ENCODE peak calls at places on chromosomes 12 and 14, in five cellular contexts. V is stomach, O is uterus, H is upper lobe of right lung, X is spleen. F is an unnamed sample. For H3K4me1, the result is how much of the 10 kb centered on the place peaks cover.

GRCh38 chr14:69376439-69376838 is 21.7 kb downstream of the ERH start:
- DNase-seq in O (no peak), X (no peak), H (no peak), V (no peak), F (no peak)

GRCh38 chr12:46461907-46462605 is 89.5 kb upstream of the SLC38A2 start:
- DNase-seq in V (no peak), H (no peak), X (no peak), O (no peak), F (no peak)

GRCh38 chr14:61330511-61330910 is 9.1 kb downstream of the PRKCH start:
- DNase-seq in H (no peak), O (no peak), X (no peak), V (no peak), F (no peak)

GRCh38 chr12:14567311-14568195 is at the start of gene PLBD1:
- DNase-seq in O (peak), V (peak), H (peak), X (peak), F (peak)

GRCh38 chr12:1844223-1844622 is 23.9 kb downstream of the LRTM2 start:
- DNase-seq in X (no peak), V (no peak), O (no peak), H (peak), F (no peak)

GRCh38 chr12:3335078-3335487 is 155.9 kb upstream of the PRMT8 start:
- DNase-seq in O (no peak), V (no peak), H (peak), X (peak), F (no peak)

GRCh38 chr12:78898416-78898815 is 33.8 kb downstream of the SYT1 start:
- DNase-seq in X (no peak), V (no peak), O (peak), H (no peak), F (no peak)

GRCh38 chr14:75232597-75232996 is 46.0 kb upstream of the FOS start:
- DNase-seq in V (no peak), O (no peak), H (no peak), X (no peak), F (no peak)

GRCh38 chr12:82383930-82384513 is 25.7 kb downstream of the METTL25 start:
- DNase-seq in X (no peak), H (no peak), V (no peak), O (no peak), F (no peak)

GRCh38 chr14:25094171-25094907 is 44.4 kb upstream of the STXBP6 start:
- DNase-seq in O (no peak), V (no peak), H (no peak), X (no peak), F (no peak)

GRCh38 chr12:58584885-58585284 is 335.4 kb downstream of the LRIG3 start:
- DNase-seq in X (no peak), O (no peak), H (no peak), V (no peak), F (no peak)

GRCh38 chr12:124055066-124055465 is 82.1 kb downstream of the ZNF664 start:
- DNase-seq in X (no peak), O (no peak), H (no peak), V (no peak), F (no peak)

GRCh38 chr12:123602651-123603195 is 824 bp downstream of the DDX55 start:
- DNase-seq in X (no peak), V (peak), O (no peak), H (no peak), F (no peak)

GRCh38 chr12:113221997-113222729 is 899 bp downstream of the TPCN1 start:
- DNase-seq in O (no peak), X (peak), V (no peak), H (no peak), F (no peak)

GRCh38 chr12:29743801-29744200 is 39.9 kb downstream of the TMTC1 start:
- DNase-seq in X (no peak), H (no peak), V (no peak), O (no peak), F (no peak)

GRCh38 chr12:66092559-66093269 is 37.8 kb downstream of the LLPH start:
- DNase-seq in H (no peak), O (no peak), X (no peak), V (no peak), F (no peak)

GRCh38 chr14:36947362-36947761 is 225.0 kb downstream of the SLC25A21 start:
- DNase-seq in V (no peak), O (no peak), X (no peak), H (no peak), F (no peak)

GRCh38 chr14:87108726-87109125 is 884.3 kb downstream of the GALC start:
- DNase-seq in X (no peak), H (no peak), O (no peak), V (no peak), F (no peak)

GRCh38 chr14:59075503-59075902 is 113.0 kb upstream of the DAAM1 start:
- DNase-seq in H (no peak), O (no peak), V (no peak), X (no peak), F (no peak)

GRCh38 chr14:69878251-69878650 is 965 bp upstream of the SMOC1 start:
- DNase-seq in X (no peak), V (no peak), O (no peak), H (no peak), F (no peak)

GRCh38 chr12:4164591-4165558 is 108.7 kb upstream of the CCND2 start:
- DNase-seq in H (peak), O (peak), X (peak), V (peak), F (no peak)

GRCh38 chr14:90193925-90194324 is 62.4 kb upstream of the PSMC1 start:
- DNase-seq in V (no peak), O (no peak), H (no peak), X (no peak), F (no peak)

GRCh38 chr14:31727797-31728196 is 166.6 kb downstream of the NUBPL start:
- DNase-seq in V (no peak), O (no peak), X (no peak), H (no peak), F (no peak)

GRCh38 chr14:68214431-68214830 is 394.9 kb downstream of the RAD51B start:
- DNase-seq in X (no peak), O (no peak), H (no peak), V (no peak), F (no peak)

GRCh38 chr12:47870175-47870781 is 34.5 kb downstream of the VDR start:
- DNase-seq in O (no peak), V (peak), H (no peak), X (peak), F (peak)

GRCh38 chr14:72129283-72129682 is 197.1 kb downstream of the RGS6 start:
- DNase-seq in H (no peak), O (no peak), X (no peak), V (peak), F (no peak)

GRCh38 chr12:126248871-126249403 is 1183.7 kb downstream of the AACS start:
- DNase-seq in X (no peak), H (no peak), O (no peak), V (no peak), F (no peak)

GRCh38 chr14:76904740-76905569 is 78.7 kb downstream of the LRRC74A start:
- DNase-seq in O (peak), H (peak), X (peak), V (peak), F (peak)

GRCh38 chr14:55514819-55515470 is 65.1 kb upstream of the KTN1 start:
- DNase-seq in V (no peak), X (no peak), O (no peak), H (no peak), F (no peak)

GRCh38 chr12:39354955-39355354 is 88.0 kb downstream of the KIF21A start:
- DNase-seq in X (no peak), H (no peak), O (no peak), V (no peak), F (no peak)

GRCh38 chr14:68977741-68978549 is 1.2 kb downstream of the ACTN1 start:
- DNase-seq in X (peak), V (peak), O (peak), H (peak), F (peak)

GRCh38 chr12:1890119-1890703 is 28.2 kb downstream of the CACNA2D4 start:
- DNase-seq in H (no peak), O (no peak), X (no peak), V (no peak), F (no peak)

GRCh38 chr14:96706893-96707292 is 90.3 kb upstream of the VRK1 start:
- DNase-seq in X (no peak), O (no peak), V (no peak), H (no peak), F (no peak)

GRCh38 chr14:55884819-55885218 is 233.4 kb upstream of the PELI2 start:
- DNase-seq in V (no peak), H (no peak), O (no peak), X (no peak), F (no peak)

GRCh38 chr14:73149753-73150152 is 13.4 kb downstream of the PSEN1 start:
- DNase-seq in O (no peak), H (no peak), V (no peak), X (no peak), F (no peak)

GRCh38 chr12:42886160-42886559 is 296.6 kb upstream of the PRICKLE1 start:
- DNase-seq in V (no peak), X (no peak), H (no peak), O (no peak), F (no peak)

GRCh38 chr14:99945732-99946651 is 119.2 kb upstream of the EVL start:
- DNase-seq in O (no peak), X (no peak), H (no peak), V (no peak), F (no peak)

GRCh38 chr12:7929069-7929792 is 6.8 kb downstream of the SLC2A3 start:
- DNase-seq in H (no peak), V (no peak), X (no peak), O (no peak), F (no peak)

GRCh38 chr12:7927470-7927869 is 8.5 kb downstream of the SLC2A3 start:
- DNase-seq in X (no peak), V (no peak), O (no peak), H (no peak), F (no peak)

GRCh38 chr12:7917392-7918267 is 18.4 kb downstream of the SLC2A3 start:
- DNase-seq in O (no peak), V (no peak), X (no peak), H (no peak), F (no peak)

GRCh38 chr12:7923241-7924236 is 12.4 kb downstream of the SLC2A3 start:
- DNase-seq in X (no peak), V (no peak), H (no peak), O (no peak), F (no peak)
- H3K4me1 ChIP-seq in X (half or more), V (under half), H (under half), O (under half), F (under half)

GRCh38 chr12:63396135-63396534 is 245.1 kb upstream of the AVPR1A start:
- DNase-seq in V (no peak), X (no peak), H (no peak), O (no peak), F (no peak)
- H3K27ac ChIP-seq in V (no peak), X (no peak), H (no peak), O (no peak), F (no peak)

DNA sequence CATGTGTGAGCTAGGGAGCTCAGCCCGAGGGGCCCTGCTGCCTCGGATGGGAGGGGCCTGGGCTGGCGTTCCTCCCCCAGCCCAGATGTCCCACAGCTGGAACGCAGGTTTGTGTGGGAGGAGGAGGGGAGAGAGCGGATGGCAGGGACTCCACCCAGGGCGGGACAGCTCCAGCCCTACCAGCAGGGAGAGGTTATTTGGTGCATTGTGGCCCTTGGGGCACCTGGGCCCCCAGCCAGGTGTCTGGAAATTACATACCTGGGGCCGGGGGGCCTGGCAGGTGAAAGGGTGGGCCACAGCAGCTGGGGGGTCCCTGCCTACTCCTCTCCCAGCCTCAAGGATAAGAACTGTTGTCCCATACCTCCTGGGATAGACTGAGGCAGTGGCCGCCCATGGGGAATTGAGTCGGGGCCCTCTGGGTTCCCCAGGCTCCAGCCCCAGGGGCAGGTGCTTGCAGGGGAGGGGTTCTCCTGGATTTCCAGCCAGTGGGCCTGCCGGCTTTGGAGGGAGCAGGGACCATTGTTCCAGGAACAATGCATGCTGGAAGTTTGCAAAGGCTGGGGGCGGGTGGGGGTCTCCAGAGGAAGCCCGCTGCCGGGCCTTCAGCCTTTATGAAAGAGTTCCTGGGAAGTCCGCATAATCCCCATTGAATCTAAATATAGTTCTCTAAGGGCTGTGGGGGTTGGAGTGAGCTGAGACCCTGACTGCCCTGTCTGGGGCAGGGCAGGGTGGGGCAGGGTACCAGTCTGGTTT is 1.2 kb downstream of the KIF26A start:
- DNase-seq in O (no peak), H (peak), V (no peak), X (peak), F (peak)
- H3K4me1 ChIP-seq in O (under half), H (under half), V (under half), X (half or more), F (under half)

GRCh38 chr12:49675137-49675536 is 32.1 kb downstream of the FMNL3 start:
- DNase-seq in O (no peak), X (no peak), V (no peak), H (no peak), F (no peak)
- H3K27ac ChIP-seq in O (peak), X (no peak), V (peak), H (peak), F (peak)

GRCh38 chr12:85280984-85281946 is 1.2 kb downstream of the ALX1 start:
- DNase-seq in O (no peak), V (no peak), X (no peak), H (no peak), F (no peak)
- H3K4me1 ChIP-seq in O (under half), V (under half), X (under half), H (under half), F (under half)

DNA sequence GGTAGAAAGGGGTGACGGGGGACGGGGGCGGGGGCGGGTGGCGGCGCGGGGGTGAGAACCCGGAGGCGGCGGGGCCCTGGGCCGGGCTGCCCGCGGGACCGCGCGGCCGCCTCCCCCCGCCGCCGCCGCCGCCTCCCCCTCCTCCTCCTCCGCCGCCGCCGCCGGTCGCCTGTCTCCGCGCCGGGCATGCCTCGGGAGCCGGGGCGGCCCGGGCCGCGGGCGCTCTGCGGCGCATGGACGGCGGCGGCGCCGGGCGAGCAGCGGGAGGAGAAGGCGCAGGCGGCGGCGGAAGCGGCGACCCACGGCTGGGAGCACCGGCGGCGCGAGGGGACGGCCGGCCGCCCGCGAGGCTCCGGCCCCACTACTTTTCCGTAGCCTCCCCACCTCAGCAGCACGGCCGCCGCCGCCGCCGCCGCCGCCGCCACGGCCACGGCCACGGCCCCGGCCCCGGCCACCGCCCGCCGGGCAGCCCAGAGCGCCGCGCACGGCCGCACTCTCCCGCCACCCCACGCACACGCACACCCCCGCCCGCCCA is at the start of gene NPAS3:
- DNase-seq in V (no peak), X (no peak), H (no peak), O (no peak), F (peak)
- H3K27ac ChIP-seq in V (peak), X (peak), H (peak), O (peak), F (peak)

DNA sequence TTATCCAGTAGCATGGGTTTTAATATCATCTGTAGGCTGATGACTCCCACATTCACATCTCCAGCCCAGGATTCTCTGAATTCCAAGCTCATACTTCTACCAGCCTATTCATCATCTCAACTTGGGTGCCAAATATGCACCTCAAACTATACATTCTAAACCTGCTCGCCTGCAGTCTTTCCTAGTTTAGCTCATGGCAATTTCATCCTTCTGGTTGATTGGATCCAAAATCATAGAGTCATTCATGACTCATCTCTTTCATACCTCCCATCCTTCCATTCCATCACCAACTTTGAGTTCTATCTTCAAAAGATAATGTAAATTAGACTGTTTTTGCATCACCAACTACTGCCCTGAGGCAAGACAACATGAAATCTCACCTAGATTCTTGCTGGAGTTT is 99.7 kb upstream of the EGLN3 start:
- DNase-seq in O (no peak), X (no peak), H (no peak), V (no peak), F (no peak)
- H3K4me1 ChIP-seq in O (under half), X (under half), H (under half), V (under half), F (under half)

DNA sequence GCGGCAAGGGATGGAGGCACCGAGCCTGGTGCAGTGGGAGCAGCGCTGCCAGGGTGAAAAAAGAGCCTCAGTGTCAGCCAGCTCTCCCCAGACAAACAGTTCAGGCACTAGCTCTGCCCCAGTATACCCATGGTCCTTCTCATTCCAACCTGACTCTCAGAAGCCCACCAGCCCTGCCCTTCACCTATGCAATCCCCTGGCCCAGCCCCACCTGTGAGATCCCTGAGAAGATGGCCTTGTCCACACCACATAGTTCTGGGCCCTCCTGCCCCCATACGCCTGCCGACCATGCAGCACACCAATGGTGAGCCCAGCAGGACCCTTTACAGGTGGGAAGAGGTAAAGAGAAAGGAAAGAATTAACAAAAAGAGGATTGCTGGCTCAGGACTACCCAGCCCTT is 6.5 kb downstream of the KMT2D start:
- DNase-seq in H (no peak), X (peak), V (no peak), O (no peak), F (no peak)
- H3K27ac ChIP-seq in H (no peak), X (no peak), V (no peak), O (no peak), F (no peak)

GRCh38 chr12:64670856-64671639 is 60.8 kb downstream of the RASSF3 start:
- DNase-seq in H (no peak), V (peak), O (peak), X (no peak), F (no peak)
- H3K4me1 ChIP-seq in H (half or more), V (half or more), O (under half), X (half or more), F (half or more)

GRCh38 chr12:105596731-105597130 is 266.2 kb downstream of the C12orf75 start:
- DNase-seq in X (no peak), H (no peak), V (no peak), O (no peak), F (no peak)
- H3K27ac ChIP-seq in X (no peak), H (no peak), V (no peak), O (no peak), F (no peak)

F was measured in tibial artery.